ENCODE peak calls at places on chromosome 15, in four cellular contexts. U is lower lobe of right lung, Y is retinal pigment epithelial cell, C is GM12865. J is an unnamed sample.

GRCh38 chr15:96583671-96584070 is 253.2 kb downstream of the NR2F2 start:
- DNase-seq in U (no peak), Y (no peak), C (no peak), J (no peak)

GRCh38 chr15:32029409-32029861 is 880 bp upstream of the CHRNA7 start:
- DNase-seq in U (peak; percentile 47), Y (no peak), C (peak; percentile 10), J (no peak)

GRCh38 chr15:66290518-66290917 is 2.9 kb upstream of the DIS3L start:
- DNase-seq in U (no peak), Y (no peak), C (peak; percentile 21), J (no peak)

GRCh38 chr15:40928351-40928974 is 677 bp upstream of the DLL4 start:
- DNase-seq in U (no peak), Y (no peak), C (no peak), J (no peak)

GRCh38 chr15:38260077-38260476 is 7.4 kb downstream of the SPRED1 start:
- DNase-seq in U (no peak), Y (no peak), C (no peak), J (no peak)

GRCh38 chr15:51622269-51623180 is at the start of gene DMXL2:
- DNase-seq in U (peak; percentile 93), Y (peak; percentile 43), C (peak; percentile 90), J (peak; percentile 43)

GRCh38 chr15:38187646-38188313 is 64.9 kb upstream of the SPRED1 start:
- DNase-seq in U (no peak), Y (no peak), C (no peak), J (no peak)

GRCh38 chr15:34214135-34214534 is 4.2 kb upstream of the KATNBL1 start:
- DNase-seq in U (no peak), Y (no peak), C (no peak), J (no peak)

GRCh38 chr15:68059630-68060029 is 5.5 kb downstream of the PIAS1 start:
- DNase-seq in U (no peak), Y (no peak), C (no peak), J (no peak)

GRCh38 chr15:40398413-40398873 is 7.2 kb upstream of the IVD start:
- DNase-seq in U (peak; percentile 58), Y (no peak), C (peak; percentile 73), J (no peak)

GRCh38 chr15:39922450-39923092 is 2.5 kb upstream of the GPR176 start:
- DNase-seq in U (no peak), Y (no peak), C (no peak), J (no peak)

GRCh38 chr15:77454265-77454664 is 33.6 kb downstream of the HMG20A start:
- DNase-seq in U (no peak), Y (no peak), C (no peak), J (no peak)

GRCh38 chr15:43376017-43376705 is 5.3 kb downstream of the TUBGCP4 start:
- DNase-seq in U (no peak), Y (no peak), C (peak; percentile 76), J (peak; percentile 7)

GRCh38 chr15:67185621-67186225 is 68.7 kb downstream of the AAGAB start:
- DNase-seq in U (no peak), Y (no peak), C (peak; percentile 24), J (no peak)

GRCh38 chr15:27495963-27496459 is 525.0 kb downstream of the GABRG3 start:
- DNase-seq in U (no peak), Y (no peak), C (no peak), J (no peak)

GRCh38 chr15:59274126-59274970 is 67.7 kb downstream of the LDHAL6B start:
- DNase-seq in U (no peak), Y (no peak), C (peak; percentile 47), J (no peak)

GRCh38 chr15:85477730-85478129 is 97.3 kb downstream of the AKAP13 start:
- DNase-seq in U (no peak), Y (no peak), C (no peak), J (no peak)

GRCh38 chr15:27683126-27683525 is 416.0 kb downstream of the OCA2 start:
- DNase-seq in U (no peak), Y (no peak), C (no peak), J (no peak)

GRCh38 chr15:52527898-52528464 is 699 bp downstream of the MYO5A start:
- DNase-seq in U (no peak), Y (no peak), C (peak; percentile 45), J (peak; percentile 19)

GRCh38 chr15:86375733-86376132 is 296.1 kb downstream of the AGBL1 start:
- DNase-seq in U (no peak), Y (no peak), C (no peak), J (no peak)

GRCh38 chr15:66228807-66229557 is 24.6 kb downstream of the MEGF11 start:
- DNase-seq in U (no peak), Y (no peak), C (no peak), J (no peak)

GRCh38 chr15:78427985-78428384 is 10.0 kb upstream of the IREB2 start:
- DNase-seq in U (no peak), Y (no peak), C (no peak), J (no peak)

GRCh38 chr15:68612979-68613740 is 34.4 kb downstream of the CORO2B start:
- DNase-seq in U (no peak), Y (no peak), C (no peak), J (no peak)

GRCh38 chr15:56965614-56966013 is 47.2 kb downstream of the TCF12 start:
- DNase-seq in U (no peak), Y (no peak), C (no peak), J (no peak)

GRCh38 chr15:27249046-27249722 is 278.2 kb downstream of the GABRG3 start:
- DNase-seq in U (no peak), Y (no peak), C (no peak), J (no peak)

GRCh38 chr15:58627706-58628105 is 121.8 kb downstream of the ADAM10 start:
- DNase-seq in U (no peak), Y (no peak), C (no peak), J (no peak)

GRCh38 chr15:67782592-67782991 is 42.7 kb upstream of the SKOR1 start:
- DNase-seq in U (no peak), Y (no peak), C (no peak), J (no peak)

GRCh38 chr15:31489801-31490646 is 163.4 kb downstream of the KLF13 start:
- DNase-seq in U (no peak), Y (peak; percentile 11), C (peak; percentile 75), J (no peak)

GRCh38 chr15:73341886-73342600 is 26.7 kb downstream of the HCN4 start:
- DNase-seq in U (no peak), Y (no peak), C (no peak), J (no peak)

GRCh38 chr15:31309893-31310606 is 16.6 kb upstream of the KLF13 start:
- DNase-seq in U (no peak), Y (no peak), C (no peak), J (no peak)

GRCh38 chr15:69573815-69574472 is 121.3 kb downstream of the RPLP1 start:
- DNase-seq in U (no peak), Y (peak; percentile 42), C (peak; percentile 18), J (no peak)

GRCh38 chr15:90221251-90221900 is 12.4 kb downstream of the CIB1 start:
- DNase-seq in U (peak; percentile 75), Y (no peak), C (peak; percentile 71), J (no peak)

GRCh38 chr15:48802867-48803266 is 8.0 kb downstream of the CEP152 start:
- DNase-seq in U (no peak), Y (peak; percentile 99), C (no peak), J (no peak)

GRCh38 chr15:37015025-37015424 is 85.3 kb downstream of the MEIS2 start:
- DNase-seq in U (no peak), Y (peak; percentile 66), C (peak; percentile 81), J (no peak)
- H3K4me3 ChIP-seq in U (no peak overlapping the region), Y (no peak overlapping the region), C (peak overlapping the region; percentile 9), J (no peak overlapping the region)

GRCh38 chr15:63596666-63597032 is 538 bp upstream of the FBXL22 start:
- DNase-seq in U (no peak), Y (no peak), C (no peak), J (no peak)
- H3K4me3 ChIP-seq in U (no peak overlapping the region), Y (no peak overlapping the region), C (no peak overlapping the region), J (no peak overlapping the region)

GRCh38 chr15:23438816-23439466 is 8.1 kb downstream of the GOLGA6L2 start:
- DNase-seq in U (no peak), Y (no peak), C (peak; percentile 21), J (no peak)
- H3K4me3 ChIP-seq in U (no peak overlapping the region), Y (no peak overlapping the region), C (no peak overlapping the region), J (no peak overlapping the region)

DNA sequence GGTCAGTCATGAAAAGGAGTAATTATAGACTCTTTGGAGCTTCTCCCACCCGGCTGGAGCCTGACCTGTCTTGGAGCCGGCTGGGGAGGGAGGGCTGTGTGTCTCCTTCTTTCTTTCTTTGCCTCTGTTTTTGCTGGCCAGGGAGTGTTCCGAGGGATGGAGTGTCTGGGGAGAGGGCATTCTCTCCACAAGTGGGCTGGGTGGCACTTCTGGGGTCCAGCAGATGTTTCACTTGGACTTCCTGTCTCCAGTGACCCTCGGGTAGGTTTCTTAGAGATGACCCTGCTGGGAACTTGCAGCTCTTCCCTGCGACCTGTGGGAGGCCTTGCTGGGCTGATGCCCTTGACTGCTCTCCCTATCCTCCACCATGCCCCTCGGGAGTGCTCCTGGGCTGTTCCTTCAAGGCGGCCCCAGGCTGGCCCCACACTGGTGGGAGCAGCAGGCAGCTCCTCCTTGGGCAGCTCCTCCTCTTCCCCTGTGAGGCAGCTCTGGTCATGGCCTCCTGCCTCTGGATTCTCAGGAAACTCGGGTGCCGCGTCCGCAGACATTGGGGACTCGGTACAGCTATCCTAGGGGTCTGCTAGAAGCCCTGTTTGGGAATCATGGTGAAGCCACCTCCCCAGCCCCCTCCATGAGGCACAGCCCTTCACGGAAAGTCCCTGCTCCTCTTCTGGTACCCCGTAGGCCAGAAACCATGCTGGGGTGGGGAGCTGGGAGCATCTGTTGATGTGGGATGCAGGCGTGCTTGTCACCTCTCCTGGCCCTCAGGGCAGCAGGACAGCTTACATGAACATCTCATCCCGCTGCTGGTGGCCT is 44.9 kb downstream of the APBA2 start:
- DNase-seq in U (no peak), Y (no peak), C (no peak), J (no peak)
- H3K4me3 ChIP-seq in U (no peak overlapping the region), Y (no peak overlapping the region), C (no peak overlapping the region), J (no peak overlapping the region)

DNA sequence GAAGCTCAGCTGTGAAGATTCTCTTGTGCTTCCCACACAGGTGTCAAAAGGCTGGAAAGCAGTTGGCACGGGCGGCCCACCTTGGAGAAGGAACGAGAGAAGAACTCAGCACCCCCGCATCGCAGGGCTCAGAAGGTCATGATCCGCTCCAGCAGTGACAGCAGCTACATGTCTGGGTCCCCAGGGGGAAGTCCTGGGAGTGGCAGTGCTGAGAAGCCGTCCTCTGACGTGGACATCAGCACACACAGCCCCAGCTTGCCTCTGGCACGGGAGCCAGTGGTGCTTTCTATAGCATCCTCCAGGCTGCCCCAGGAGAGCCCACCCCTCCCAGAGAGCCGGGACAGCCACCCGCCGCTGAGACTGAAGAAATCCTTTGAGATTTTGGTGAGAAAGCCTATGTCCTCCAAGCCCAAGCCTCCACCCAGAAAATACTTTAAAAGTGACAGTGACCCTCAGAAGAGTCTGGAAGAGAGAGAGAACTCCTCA is 31.4 kb downstream of the STARD5 start:
- DNase-seq in U (no peak), Y (no peak), C (peak; percentile 83), J (peak; percentile 42)
- H3K4me3 ChIP-seq in U (peak overlapping the region; percentile 3), Y (no peak overlapping the region), C (peak overlapping the region; percentile 62), J (peak overlapping the region; percentile 29)

J was measured in effector memory CD4-positive, alpha-beta T cell.